ENCODE peak calls at places on chromosomes 7 and 10, in eight cellular contexts. N is fibroblast of pulmonary artery, Z is left lung, H is cardiac fibroblast, Y is GM23338, L is mucosa of descending colon, G is epithelial cell of esophagus, A is GM12865. U is an unnamed sample.

GRCh38 chr7:151345576-151345975 is 4.0 kb downstream of the NUB1 start:
- DNase-seq in N (no peak), Z (no peak), H (no peak), Y (no peak), L (no peak), G (no peak), A (no peak), U (no peak)

GRCh38 chr10:7491949-7492659 is 81.3 kb upstream of the SFMBT2 start:
- DNase-seq in N (no peak), Z (no peak), H (no peak), Y (no peak), L (no peak), G (no peak), A (peak), U (no peak)

GRCh38 chr10:31816318-31816717 is 112.3 kb downstream of the ARHGAP12 start:
- DNase-seq in N (peak), Z (no peak), H (peak), Y (no peak), L (no peak), G (no peak), A (no peak), U (peak)

GRCh38 chr7:142485617-142486226 is 227.9 kb upstream of the PRSS58 start:
- DNase-seq in N (peak), Z (no peak), H (peak), Y (peak), L (no peak), G (peak), A (peak), U (no peak)

GRCh38 chr10:33265621-33266020 is 68.8 kb downstream of the NRP1 start:
- DNase-seq in N (no peak), Z (no peak), H (no peak), Y (no peak), L (no peak), G (no peak), A (peak), U (no peak)

GRCh38 chr7:141466151-141466904 is 84.9 kb upstream of the AGK start:
- DNase-seq in N (no peak), Z (no peak), H (no peak), Y (no peak), L (no peak), G (no peak), A (no peak), U (no peak)

GRCh38 chr10:35225204-35225603 is 98.6 kb downstream of the CREM start:
- DNase-seq in N (peak), Z (no peak), H (peak), Y (no peak), L (no peak), G (peak), A (no peak), U (no peak)

GRCh38 chr10:75244487-75245353 is 9.0 kb upstream of the COMTD1 start:
- DNase-seq in N (no peak), Z (no peak), H (no peak), Y (no peak), L (no peak), G (peak), A (no peak), U (no peak)

GRCh38 chr7:29508608-29509007 is 55.0 kb upstream of the PRR15 start:
- DNase-seq in N (no peak), Z (no peak), H (no peak), Y (no peak), L (no peak), G (no peak), A (no peak), U (no peak)

GRCh38 chr7:73328696-73329095 is 735 bp downstream of the FKBP6 start:
- DNase-seq in N (no peak), Z (no peak), H (no peak), Y (no peak), L (no peak), G (no peak), A (no peak), U (no peak)

GRCh38 chr10:132520147-132520811 is 17.3 kb upstream of the INPP5A start:
- DNase-seq in N (peak), Z (peak), H (no peak), Y (no peak), L (peak), G (no peak), A (no peak), U (peak)

GRCh38 chr10:104293021-104293420 is 24.0 kb downstream of the GSTO2 start:
- DNase-seq in N (peak), Z (no peak), H (peak), Y (no peak), L (no peak), G (peak), A (no peak), U (peak)

GRCh38 chr7:33459340-33459751 is 330.0 kb downstream of the BBS9 start:
- DNase-seq in N (peak), Z (no peak), H (peak), Y (peak), L (no peak), G (peak), A (peak), U (peak)

GRCh38 chr10:97000487-97001182 is 168.5 kb downstream of the LCOR start:
- DNase-seq in N (no peak), Z (no peak), H (no peak), Y (peak), L (no peak), G (peak), A (no peak), U (peak)

GRCh38 chr10:94069884-94070283 is 76.2 kb downstream of the PLCE1 start:
- DNase-seq in N (peak), Z (no peak), H (no peak), Y (no peak), L (no peak), G (no peak), A (no peak), U (no peak)

GRCh38 chr7:39952378-39952777 is 2.3 kb downstream of the CDK13 start:
- DNase-seq in N (peak), Z (no peak), H (peak), Y (no peak), L (no peak), G (peak), A (peak), U (peak)

GRCh38 chr10:124019886-124020797 is 73.3 kb downstream of the CHST15 start:
- DNase-seq in N (no peak), Z (no peak), H (no peak), Y (peak), L (peak), G (no peak), A (no peak), U (no peak)

GRCh38 chr10:96505150-96506136 is 8.3 kb downstream of the TLL2 start:
- DNase-seq in N (no peak), Z (no peak), H (no peak), Y (no peak), L (no peak), G (peak), A (peak), U (no peak)

GRCh38 chr10:79163663-79163970 is 94.9 kb downstream of the ZMIZ1 start:
- DNase-seq in N (no peak), Z (peak), H (no peak), Y (no peak), L (no peak), G (no peak), A (no peak), U (no peak)

GRCh38 chr7:92715963-92716362 is 120.4 kb downstream of the CDK6 start:
- DNase-seq in N (no peak), Z (no peak), H (no peak), Y (no peak), L (no peak), G (no peak), A (no peak), U (no peak)

GRCh38 chr10:132675031-132675740 is 110.8 kb downstream of the NKX6-2 start:
- DNase-seq in N (no peak), Z (peak), H (no peak), Y (no peak), L (no peak), G (no peak), A (no peak), U (no peak)

GRCh38 chr10:66228887-66229286 is 696.9 kb upstream of the LRRTM3 start:
- DNase-seq in N (no peak), Z (no peak), H (no peak), Y (no peak), L (no peak), G (no peak), A (no peak), U (no peak)

GRCh38 chr10:5449227-5449626 is 36.9 kb downstream of the NET1 start:
- DNase-seq in N (no peak), Z (no peak), H (no peak), Y (no peak), L (no peak), G (no peak), A (no peak), U (no peak)
- H3K4me3 ChIP-seq in N (peak), Z (peak), H (peak), Y (peak), L (peak), G (peak), A (no peak), U (peak)

DNA sequence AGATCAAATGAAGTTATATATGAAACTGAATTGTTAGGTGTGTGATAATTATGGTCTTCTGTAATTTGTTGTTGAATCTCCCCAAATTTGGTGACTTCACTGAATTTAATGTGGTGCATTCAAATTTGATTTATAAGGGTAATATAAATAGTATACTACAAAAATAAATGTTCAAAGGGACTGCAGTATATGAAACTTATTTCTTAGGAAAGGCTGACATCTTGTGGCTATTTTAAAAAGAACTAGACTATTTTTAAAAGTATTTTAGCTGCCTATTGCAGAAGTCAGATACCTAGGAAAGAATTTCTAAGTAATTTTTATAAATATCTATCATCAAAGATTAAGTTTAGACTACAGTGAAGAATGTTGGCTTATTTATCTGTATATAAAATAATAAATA is 36.6 kb downstream of the ATRNL1 start:
- DNase-seq in N (peak), Z (no peak), H (peak), Y (peak), L (no peak), G (peak), A (peak), U (peak)
- TF ChIP-seq CTCF in N (peak), Z (peak), H (no peak), Y (no peak), L (no peak), G (no peak), A (peak), U (peak)

GRCh38 chr10:67965456-67965855 is 81.0 kb downstream of the SIRT1 start:
- DNase-seq in N (no peak), Z (no peak), H (no peak), Y (no peak), L (no peak), G (no peak), A (no peak), U (no peak)

GRCh38 chr10:67955614-67956013 is 71.2 kb downstream of the SIRT1 start:
- DNase-seq in N (no peak), Z (no peak), H (no peak), Y (no peak), L (no peak), G (no peak), A (no peak), U (no peak)

GRCh38 chr10:67959839-67960476 is 75.5 kb downstream of the SIRT1 start:
- DNase-seq in N (no peak), Z (no peak), H (no peak), Y (no peak), L (no peak), G (no peak), A (no peak), U (no peak)
- H3K4me3 ChIP-seq in N (no peak), Z (no peak), H (no peak), Y (no peak), L (no peak), G (no peak), A (no peak), U (no peak)

GRCh38 chr10:44309939-44310761 is 74.7 kb downstream of the CXCL12 start:
- DNase-seq in N (no peak), Z (no peak), H (no peak), Y (no peak), L (no peak), G (no peak), A (no peak), U (no peak)

GRCh38 chr10:44308935-44309334 is 76.0 kb downstream of the CXCL12 start:
- DNase-seq in N (no peak), Z (no peak), H (no peak), Y (no peak), L (no peak), G (no peak), A (no peak), U (no peak)

GRCh38 chr10:44307691-44308090 is 77.2 kb downstream of the CXCL12 start:
- DNase-seq in N (no peak), Z (no peak), H (no peak), Y (no peak), L (no peak), G (no peak), A (peak), U (no peak)

GRCh38 chr10:44306147-44306710 is 78.7 kb downstream of the CXCL12 start:
- DNase-seq in N (peak), Z (no peak), H (peak), Y (no peak), L (no peak), G (no peak), A (no peak), U (peak)

DNA sequence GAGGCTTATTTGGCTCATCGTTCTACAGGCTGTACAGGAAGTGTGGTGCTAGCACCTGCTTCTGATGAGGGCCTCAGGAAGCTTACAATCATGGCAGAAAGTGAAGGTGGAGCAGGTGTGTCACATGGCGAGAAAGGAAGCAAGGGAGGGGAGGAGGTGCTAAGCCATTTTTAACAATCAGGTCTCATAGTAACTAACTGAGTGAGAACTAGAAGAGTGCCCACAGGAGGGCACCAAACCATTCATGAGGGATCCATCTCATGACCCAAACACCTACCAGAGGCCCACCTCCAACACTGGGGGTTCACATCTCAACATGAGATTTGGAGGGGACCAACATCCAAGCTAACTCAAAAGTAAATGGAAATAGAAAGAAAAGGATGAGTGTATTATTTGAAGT is 78.1 kb downstream of the CXCL12 start:
- DNase-seq in N (no peak), Z (no peak), H (peak), Y (peak), L (no peak), G (no peak), A (peak), U (no peak)
- TF ChIP-seq CTCF in N (peak), Z (no peak), H (no peak), Y (peak), L (no peak), G (no peak), A (no peak), U (peak)

GRCh38 chr10:21500578-21500910 is 24.9 kb downstream of the SKIDA1 start:
- DNase-seq in N (no peak), Z (no peak), H (no peak), Y (peak), L (no peak), G (no peak), A (no peak), U (no peak)

GRCh38 chr10:21498416-21498815 is 27.1 kb downstream of the SKIDA1 start:
- DNase-seq in N (no peak), Z (no peak), H (no peak), Y (no peak), L (no peak), G (no peak), A (no peak), U (no peak)

GRCh38 chr10:21499910-21500577 is 25.4 kb downstream of the SKIDA1 start:
- DNase-seq in N (no peak), Z (peak), H (no peak), Y (no peak), L (no peak), G (no peak), A (no peak), U (peak)

GRCh38 chr10:21499580-21499909 is 25.9 kb downstream of the SKIDA1 start:
- DNase-seq in N (no peak), Z (no peak), H (no peak), Y (peak), L (no peak), G (no peak), A (no peak), U (no peak)

GRCh38 chr10:21498977-21499376 is 26.5 kb downstream of the SKIDA1 start:
- DNase-seq in N (no peak), Z (no peak), H (no peak), Y (peak), L (no peak), G (no peak), A (no peak), U (no peak)
- H3K4me3 ChIP-seq in N (no peak), Z (no peak), H (no peak), Y (peak), L (no peak), G (no peak), A (no peak), U (no peak)

DNA sequence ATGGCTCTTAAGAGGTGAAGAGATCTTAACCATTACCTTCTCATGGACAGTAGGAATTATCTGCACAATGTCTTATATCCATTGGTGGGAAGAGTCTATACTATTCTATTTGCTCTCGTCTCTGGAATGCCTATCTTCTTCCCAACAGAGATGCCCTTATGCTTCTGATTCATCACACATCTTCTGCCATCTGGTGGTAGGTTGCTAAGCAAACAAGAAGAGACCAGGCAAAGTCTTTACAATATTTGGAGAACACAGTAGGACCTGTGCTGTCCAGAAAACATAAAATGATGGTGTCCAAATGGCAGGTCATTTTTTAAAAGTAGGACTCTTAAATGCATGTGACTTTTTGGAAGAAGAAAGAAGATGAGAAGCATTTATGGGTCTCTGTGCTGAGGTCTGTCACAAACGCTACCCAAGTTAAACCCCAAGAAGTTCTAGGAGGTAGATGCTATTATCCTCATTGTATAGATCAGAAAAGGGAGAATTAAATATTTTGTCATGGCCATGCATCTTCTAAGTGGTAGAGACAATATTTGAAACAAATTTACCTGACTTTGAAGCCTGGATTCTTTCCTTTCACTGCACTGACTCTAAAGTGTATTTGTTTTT is 67.8 kb upstream of the NXPH1 start:
- DNase-seq in N (no peak), Z (no peak), H (peak), Y (peak), L (no peak), G (peak), A (peak), U (no peak)
- TF ChIP-seq CTCF in N (no peak), Z (no peak), H (no peak), Y (peak), L (no peak), G (peak), A (peak), U (no peak)

DNA sequence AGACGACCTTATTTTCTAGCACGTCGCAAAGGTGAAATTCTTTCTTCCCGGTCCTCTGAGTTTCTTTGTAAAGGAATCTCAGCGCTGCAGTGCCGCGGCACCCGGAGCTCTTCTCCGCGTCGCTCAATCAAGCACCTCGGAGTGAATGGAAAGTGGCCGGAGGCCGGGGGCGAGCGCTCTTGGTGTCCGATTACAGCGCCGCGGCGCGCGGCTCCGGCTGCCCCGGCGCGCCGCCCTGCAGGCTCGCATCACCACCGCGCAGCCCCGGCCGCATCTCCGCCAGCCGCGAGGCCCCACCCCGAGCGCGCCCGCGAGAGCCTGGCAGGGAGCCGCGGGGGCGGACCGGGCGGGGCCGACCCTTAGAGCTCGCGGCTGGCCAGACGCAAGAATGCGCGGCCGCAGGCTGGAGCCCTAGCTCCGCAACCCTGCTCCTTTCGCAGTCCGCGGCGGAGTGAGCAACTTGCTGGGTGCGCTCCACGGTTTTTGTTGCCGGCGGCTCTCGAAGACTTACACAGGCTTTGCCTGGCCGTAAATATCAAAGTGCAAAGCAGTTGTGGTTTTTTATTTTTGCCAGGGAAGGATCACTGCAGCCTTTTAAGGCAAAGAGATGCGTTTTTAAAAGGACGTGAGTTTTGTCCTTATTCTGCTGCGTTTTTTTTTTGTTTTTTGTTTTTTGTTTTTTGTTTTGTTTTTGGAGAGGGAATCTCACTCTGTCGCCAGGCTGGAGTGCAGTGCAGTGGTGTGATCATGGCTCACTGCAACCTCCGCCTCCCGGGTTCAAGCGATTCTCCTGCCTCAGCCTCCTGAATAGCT is at the start of gene SEMA3C:
- DNase-seq in N (peak), Z (peak), H (peak), Y (peak), L (peak), G (peak), A (no peak), U (peak)
- H3K4me3 ChIP-seq in N (peak), Z (peak), H (peak), Y (peak), L (peak), G (peak), A (no peak), U (peak)

GRCh38 chr10:114002422-114002821 is 41.2 kb upstream of the ADRB1 start:
- DNase-seq in N (no peak), Z (no peak), H (no peak), Y (peak), L (no peak), G (no peak), A (no peak), U (no peak)
- TF ChIP-seq CTCF in N (no peak), Z (no peak), H (no peak), Y (no peak), L (no peak), G (peak), A (no peak), U (no peak)

U was measured in fibroblast of villous mesenchyme.